ENCODE peak calls at places on chromosomes 16 and 17, in seven cellular contexts. One of them, this sample, is unnamed.

GRCh38 chr17:42334667-42335066 is 46.4 kb downstream of the STAT5A start:
- DNase-seq in SK-N-SH: no peak
- DNase-seq in K562: no peak
- DNase-seq in HepG2: no peak
- DNase-seq in GM12878: no peak
- DNase-seq in H1: no peak
- DNase-seq in GM12891: no peak
- DNase-seq in this sample: no peak

GRCh38 chr16:51474414-51475091 is 323.5 kb upstream of the SALL1 start:
- DNase-seq in SK-N-SH: no peak
- DNase-seq in HepG2: no peak
- DNase-seq in GM12891: no peak
- DNase-seq in GM12878: no peak
- DNase-seq in H1: no peak
- DNase-seq in K562: no peak
- DNase-seq in this sample: no peak

GRCh38 chr16:4407543-4408322 is 8.7 kb downstream of the CORO7 start:
- DNase-seq in GM12891: no peak
- DNase-seq in HepG2: no peak
- DNase-seq in SK-N-SH: no peak
- DNase-seq in H1: no peak
- DNase-seq in GM12878: no peak
- DNase-seq in K562: no peak
- DNase-seq in this sample: no peak

GRCh38 chr17:64920419-64921172 is 1.3 kb upstream of the LRRC37A3 start:
- DNase-seq in SK-N-SH: no peak
- DNase-seq in H1: no peak
- DNase-seq in HepG2: peak
- DNase-seq in GM12878: no peak
- DNase-seq in GM12891: no peak
- DNase-seq in K562: peak
- DNase-seq in this sample: no peak

GRCh38 chr17:17028878-17029535 is 13.2 kb upstream of the MPRIP start:
- DNase-seq in K562: no peak
- DNase-seq in GM12891: no peak
- DNase-seq in HepG2: peak
- DNase-seq in SK-N-SH: no peak
- DNase-seq in GM12878: no peak
- DNase-seq in H1: peak
- DNase-seq in this sample: no peak

GRCh38 chr16:84194470-84195200 is 3.7 kb downstream of the ADAD2 start:
- DNase-seq in SK-N-SH: no peak
- DNase-seq in GM12891: no peak
- DNase-seq in H1: no peak
- DNase-seq in HepG2: no peak
- DNase-seq in GM12878: no peak
- DNase-seq in K562: no peak
- DNase-seq in this sample: no peak

GRCh38 chr17:49775546-49776260 is 11.8 kb upstream of the FAM117A start:
- DNase-seq in GM12878: no peak
- DNase-seq in K562: no peak
- DNase-seq in H1: no peak
- DNase-seq in HepG2: peak
- DNase-seq in GM12891: no peak
- DNase-seq in SK-N-SH: no peak
- DNase-seq in this sample: no peak

GRCh38 chr16:72234372-72234771 is 62.4 kb upstream of the PMFBP1 start:
- DNase-seq in GM12878: no peak
- DNase-seq in SK-N-SH: no peak
- DNase-seq in K562: no peak
- DNase-seq in H1: no peak
- DNase-seq in GM12891: no peak
- DNase-seq in HepG2: no peak
- DNase-seq in this sample: no peak

GRCh38 chr16:50680907-50681885 is at the start of gene SNX20:
- DNase-seq in SK-N-SH: no peak
- DNase-seq in H1: no peak
- DNase-seq in K562: no peak
- DNase-seq in HepG2: no peak
- DNase-seq in GM12878: peak
- DNase-seq in GM12891: no peak
- DNase-seq in this sample: peak

GRCh38 chr17:61645898-61646297 is 54.9 kb upstream of the NACA2 start:
- DNase-seq in H1: no peak
- DNase-seq in SK-N-SH: no peak
- DNase-seq in HepG2: no peak
- DNase-seq in K562: no peak
- DNase-seq in GM12878: no peak
- DNase-seq in GM12891: no peak
- DNase-seq in this sample: no peak

GRCh38 chr17:72916991-72917390 is 175.5 kb downstream of the SLC39A11 start:
- DNase-seq in GM12878: no peak
- DNase-seq in GM12891: no peak
- DNase-seq in SK-N-SH: no peak
- DNase-seq in H1: no peak
- DNase-seq in HepG2: no peak
- DNase-seq in K562: no peak
- DNase-seq in this sample: no peak

GRCh38 chr16:82629441-82630027 is 2.8 kb downstream of the CDH13 start:
- DNase-seq in HepG2: no peak
- DNase-seq in K562: no peak
- DNase-seq in GM12878: no peak
- DNase-seq in H1: no peak
- DNase-seq in GM12891: no peak
- DNase-seq in SK-N-SH: no peak
- DNase-seq in this sample: no peak

DNA sequence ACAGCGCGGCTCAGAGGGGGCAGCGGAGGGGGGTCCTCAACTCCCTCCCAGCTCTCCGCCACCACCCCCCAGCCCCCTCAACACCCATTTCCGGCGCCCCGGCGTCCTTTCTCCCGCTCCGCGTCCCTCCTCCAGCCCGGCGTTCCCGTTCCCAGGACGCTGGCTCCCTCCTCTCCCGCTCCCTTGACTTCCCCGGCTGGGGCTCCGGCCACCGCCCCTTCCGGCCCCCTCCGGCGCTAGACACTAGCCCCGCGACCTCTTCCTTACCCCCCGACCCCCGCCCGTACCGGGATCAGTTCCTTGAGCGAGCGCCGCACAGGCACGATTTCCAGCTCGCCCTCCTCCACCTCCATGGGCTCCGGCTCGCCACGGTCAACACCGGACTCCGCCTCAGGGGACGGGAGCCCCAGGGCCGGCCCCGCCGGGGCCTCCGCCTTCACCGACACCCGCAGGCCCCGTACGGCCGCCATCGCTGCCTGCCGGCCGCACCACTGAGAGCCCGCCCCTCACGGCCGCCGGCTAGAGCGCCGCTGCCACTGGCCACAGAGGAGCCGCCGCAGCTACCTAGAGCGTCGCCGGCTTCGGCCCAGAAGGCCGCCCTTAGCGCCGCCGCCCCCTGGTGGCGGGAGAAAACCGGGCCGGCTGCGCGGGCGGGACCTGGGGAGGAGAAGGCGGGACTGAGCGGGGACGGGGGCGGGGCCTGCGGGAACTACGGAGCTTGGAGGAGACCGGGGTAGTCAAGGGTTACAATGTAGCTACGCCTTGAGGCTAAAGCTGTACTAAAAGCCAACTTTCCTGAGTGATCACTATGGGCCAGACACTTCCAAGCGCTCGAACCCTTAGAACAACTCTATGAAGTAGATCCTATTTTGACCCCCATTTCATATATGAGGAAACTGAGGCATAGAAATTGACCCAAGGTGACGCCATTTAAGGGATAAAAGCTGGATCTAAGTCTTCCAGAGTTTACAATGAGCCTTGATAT is at the start of gene NCBP3:
- DNase-seq in H1: peak
- DNase-seq in GM12891: peak
- DNase-seq in SK-N-SH: peak
- DNase-seq in GM12878: peak
- DNase-seq in K562: peak
- DNase-seq in HepG2: peak
- DNase-seq in this sample: peak
- TF ChIP-seq POLR2AphosphoS5 in H1: peak
- TF ChIP-seq POLR2AphosphoS5 in GM12891: peak
- TF ChIP-seq POLR2AphosphoS5 in SK-N-SH: peak
- TF ChIP-seq POLR2AphosphoS5 in GM12878: peak
- TF ChIP-seq POLR2AphosphoS5 in K562: peak
- TF ChIP-seq POLR2AphosphoS5 in HepG2: peak
- TF ChIP-seq POLR2AphosphoS5 in this sample: peak

DNA sequence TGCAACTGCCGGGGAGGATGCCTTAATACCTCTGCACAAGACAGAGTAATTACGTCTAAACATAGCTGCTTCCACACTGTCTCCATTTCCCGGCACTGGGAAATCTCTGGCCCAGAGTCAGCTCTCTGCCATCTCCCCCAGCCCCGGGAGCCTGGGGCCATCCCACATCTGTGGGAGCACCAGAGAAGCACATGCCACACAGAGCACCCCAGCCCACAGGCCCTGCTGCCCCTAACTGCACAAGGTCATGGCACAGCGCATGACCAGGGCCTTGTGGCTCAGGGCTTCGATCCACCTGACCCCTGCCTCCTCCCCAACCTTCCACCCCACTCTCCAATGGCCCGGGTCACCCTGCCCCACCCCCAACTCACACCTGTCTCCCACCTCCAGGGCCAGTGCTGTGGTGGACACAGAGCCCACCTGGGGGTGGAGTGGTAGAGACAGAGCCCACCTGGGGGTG is 36.6 kb upstream of the RBFOX3 start:
- DNase-seq in SK-N-SH: peak
- DNase-seq in GM12878: no peak
- DNase-seq in H1: peak
- DNase-seq in HepG2: no peak
- DNase-seq in GM12891: no peak
- DNase-seq in K562: no peak
- DNase-seq in this sample: no peak
- TF ChIP-seq TAF1 in SK-N-SH: no peak
- TF ChIP-seq TAF1 in GM12878: no peak
- TF ChIP-seq TAF1 in H1: no peak
- TF ChIP-seq TAF1 in HepG2: no peak
- TF ChIP-seq TAF1 in GM12891: no peak
- TF ChIP-seq TAF1 in K562: no peak
- TF ChIP-seq TAF1 in this sample: no peak

GRCh38 chr17:1485748-1486376 is 6.6 kb downstream of the MYO1C start:
- DNase-seq in GM12878: no peak
- DNase-seq in K562: peak
- DNase-seq in H1: peak
- DNase-seq in HepG2: no peak
- DNase-seq in GM12891: peak
- DNase-seq in SK-N-SH: peak
- DNase-seq in this sample: peak

GRCh38 chr17:1488826-1489275 is 3.6 kb downstream of the MYO1C start:
- DNase-seq in GM12878: no peak
- DNase-seq in K562: no peak
- DNase-seq in GM12891: no peak
- DNase-seq in HepG2: no peak
- DNase-seq in SK-N-SH: no peak
- DNase-seq in H1: no peak
- DNase-seq in this sample: no peak

GRCh38 chr17:1485311-1485747 is 7.2 kb downstream of the MYO1C start:
- DNase-seq in GM12891: no peak
- DNase-seq in GM12878: no peak
- DNase-seq in SK-N-SH: peak
- DNase-seq in H1: no peak
- DNase-seq in K562: peak
- DNase-seq in HepG2: peak
- DNase-seq in this sample: no peak

GRCh38 chr17:1487939-1488825 is 4.3 kb downstream of the MYO1C start:
- DNase-seq in GM12878: no peak
- DNase-seq in H1: peak
- DNase-seq in K562: peak
- DNase-seq in HepG2: peak
- DNase-seq in GM12891: peak
- DNase-seq in SK-N-SH: peak
- DNase-seq in this sample: peak

DNA sequence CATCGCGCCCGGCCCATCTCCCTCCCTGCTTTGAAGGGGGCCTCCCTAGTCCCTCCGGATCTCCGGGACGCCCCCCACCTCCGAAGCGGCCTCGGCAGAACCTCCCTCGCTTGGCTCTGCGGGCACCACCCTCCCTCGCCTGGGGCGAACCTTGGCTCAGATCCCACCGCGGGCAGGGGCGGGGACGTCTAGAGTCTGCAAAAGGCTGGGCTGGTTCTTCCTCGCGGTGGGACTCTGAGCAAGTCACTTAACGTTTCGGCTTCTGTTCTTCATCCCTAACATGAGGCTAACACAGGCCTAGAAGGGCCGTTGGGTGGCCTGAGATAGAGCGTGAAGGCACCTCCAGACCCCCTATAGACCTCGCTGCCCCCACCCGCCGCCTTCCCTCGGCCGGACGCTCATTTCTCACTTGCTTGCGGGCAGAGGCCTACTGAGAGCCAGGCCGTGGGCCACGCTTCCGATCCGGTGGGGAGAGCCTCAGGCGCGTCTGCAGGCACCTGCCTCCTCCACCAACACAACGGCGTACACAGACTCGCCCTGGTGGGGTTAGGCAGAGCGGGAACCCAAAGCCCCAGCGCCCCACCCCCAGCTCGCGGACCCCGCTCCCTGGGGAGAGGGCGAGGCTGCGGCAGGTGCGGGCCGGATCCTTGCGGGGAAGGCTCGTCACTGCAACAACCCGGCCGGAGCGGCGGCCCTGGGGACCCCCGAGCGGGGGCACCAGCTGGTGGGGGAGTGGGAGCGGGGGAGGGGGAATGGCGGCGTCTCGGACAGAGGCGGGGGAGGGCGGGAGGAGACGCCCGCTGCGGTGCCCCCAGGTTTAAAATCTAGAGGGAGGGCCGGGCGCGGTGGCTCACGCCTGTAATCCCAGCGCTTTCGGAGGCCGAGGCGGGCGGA is 5.4 kb downstream of the MYO1C start:
- DNase-seq in HepG2: no peak
- DNase-seq in GM12891: peak
- DNase-seq in GM12878: peak
- DNase-seq in SK-N-SH: no peak
- DNase-seq in K562: peak
- DNase-seq in H1: peak
- DNase-seq in this sample: peak
- TF ChIP-seq POLR2AphosphoS5 in HepG2: no peak
- TF ChIP-seq POLR2AphosphoS5 in GM12891: peak
- TF ChIP-seq POLR2AphosphoS5 in GM12878: no peak
- TF ChIP-seq POLR2AphosphoS5 in SK-N-SH: no peak
- TF ChIP-seq POLR2AphosphoS5 in K562: no peak
- TF ChIP-seq POLR2AphosphoS5 in H1: no peak
- TF ChIP-seq POLR2AphosphoS5 in this sample: no peak

GRCh38 chr17:44219126-44219635 is 294 bp downstream of the UBTF start:
- DNase-seq in H1: peak
- DNase-seq in GM12878: no peak
- DNase-seq in SK-N-SH: peak
- DNase-seq in GM12891: peak
- DNase-seq in K562: no peak
- DNase-seq in HepG2: peak
- DNase-seq in this sample: peak
- TF ChIP-seq TAF1 in H1: peak
- TF ChIP-seq TAF1 in GM12878: peak
- TF ChIP-seq TAF1 in SK-N-SH: no peak
- TF ChIP-seq TAF1 in GM12891: peak
- TF ChIP-seq TAF1 in K562: peak
- TF ChIP-seq TAF1 in HepG2: no peak
- TF ChIP-seq TAF1 in this sample: peak

This sample was measured in GM12892.